ENCODE peak calls at places on chromosome 21, in nine cellular contexts. C is lower leg skin, K is fibroblast of pulmonary artery, X is transverse colon, P is mesothelial cell of epicardium, N is dorsolateral prefrontal cortex, A is cardiac muscle cell, L is GM23338, F is AG04450. V is an unnamed sample.

GRCh38 chr21:32474179-32475059 is 61.9 kb downstream of the EVA1C start:
- DNase-seq in P (no peak), N (no peak), L (no peak), K (no peak), C (no peak), X (no peak), F (no peak), A (no peak), V (no peak)

GRCh38 chr21:33712022-33712803 is 69.9 kb downstream of the ITSN1 start:
- DNase-seq in C (no peak), K (peak), F (no peak), N (no peak), X (peak), L (peak), A (no peak), P (no peak), V (no peak)

GRCh38 chr21:43812139-43812821 is 22.9 kb downstream of the RRP1 start:
- DNase-seq in F (no peak), C (peak), L (no peak), A (no peak), N (no peak), K (no peak), X (peak), P (no peak), V (no peak)

GRCh38 chr21:39669976-39670671 is 57.4 kb downstream of the B3GALT5 start:
- DNase-seq in P (no peak), L (no peak), N (no peak), K (no peak), A (peak), C (no peak), X (peak), F (no peak), V (no peak)

GRCh38 chr21:31161157-31161556 is 122.9 kb upstream of the KRTAP19-8 start:
- DNase-seq in N (peak), F (no peak), L (peak), A (peak), X (no peak), C (no peak), P (no peak), K (no peak), V (no peak)

GRCh38 chr21:33025106-33025470 is 647 bp upstream of the OLIG2 start:
- DNase-seq in F (no peak), N (no peak), C (no peak), P (no peak), A (no peak), X (no peak), K (no peak), L (peak), V (no peak)

GRCh38 chr21:31557421-31557955 is 102.0 kb upstream of the SOD1 start:
- DNase-seq in K (no peak), F (no peak), L (peak), C (no peak), X (no peak), A (peak), P (no peak), N (peak), V (no peak)

GRCh38 chr21:30839304-30839703 is 9.7 kb upstream of the KRTAP7-1 start:
- DNase-seq in K (peak), N (no peak), A (peak), C (no peak), L (peak), P (no peak), X (peak), F (no peak), V (no peak)

GRCh38 chr21:34227386-34227852 is 136.4 kb upstream of the KCNE2 start:
- DNase-seq in P (no peak), C (no peak), K (peak), X (no peak), F (peak), A (no peak), L (no peak), N (no peak), V (no peak)

GRCh38 chr21:28775071-28775470 is 217.6 kb downstream of the LTN1 start:
- DNase-seq in P (no peak), C (no peak), F (no peak), L (no peak), N (no peak), K (no peak), A (no peak), X (no peak), V (no peak)

GRCh38 chr21:40936151-40936550 is 89.2 kb upstream of the DSCAM start:
- DNase-seq in F (no peak), L (no peak), X (no peak), P (no peak), K (no peak), N (no peak), C (no peak), A (peak), V (no peak)

GRCh38 chr21:34885636-34886553 is 163.2 kb downstream of the RUNX1 start:
- DNase-seq in P (no peak), N (no peak), F (no peak), L (peak), C (no peak), X (peak), K (peak), A (no peak), V (no peak)

GRCh38 chr21:41280115-41280919 is 36.3 kb upstream of the FAM3B start:
- DNase-seq in K (peak), F (peak), C (no peak), P (no peak), L (no peak), N (no peak), A (no peak), X (no peak), V (no peak)

GRCh38 chr21:30186242-30186641 is 19.6 kb upstream of the CLDN17 start:
- DNase-seq in A (no peak), L (no peak), K (no peak), F (no peak), N (no peak), C (no peak), X (peak), P (no peak), V (no peak)

GRCh38 chr21:33881689-33882440 is 33.7 kb downstream of the ATP5PO start:
- DNase-seq in F (no peak), P (no peak), L (no peak), X (no peak), K (no peak), C (no peak), N (no peak), A (no peak), V (no peak)

GRCh38 chr21:25791321-25791720 is 56.5 kb downstream of the GABPA start:
- DNase-seq in F (no peak), K (peak), C (no peak), A (no peak), P (no peak), L (peak), X (no peak), N (no peak), V (no peak)

GRCh38 chr21:25788677-25789076 is 53.9 kb downstream of the GABPA start:
- DNase-seq in A (peak), F (no peak), P (no peak), X (no peak), C (no peak), K (no peak), N (no peak), L (no peak), V (no peak)

DNA sequence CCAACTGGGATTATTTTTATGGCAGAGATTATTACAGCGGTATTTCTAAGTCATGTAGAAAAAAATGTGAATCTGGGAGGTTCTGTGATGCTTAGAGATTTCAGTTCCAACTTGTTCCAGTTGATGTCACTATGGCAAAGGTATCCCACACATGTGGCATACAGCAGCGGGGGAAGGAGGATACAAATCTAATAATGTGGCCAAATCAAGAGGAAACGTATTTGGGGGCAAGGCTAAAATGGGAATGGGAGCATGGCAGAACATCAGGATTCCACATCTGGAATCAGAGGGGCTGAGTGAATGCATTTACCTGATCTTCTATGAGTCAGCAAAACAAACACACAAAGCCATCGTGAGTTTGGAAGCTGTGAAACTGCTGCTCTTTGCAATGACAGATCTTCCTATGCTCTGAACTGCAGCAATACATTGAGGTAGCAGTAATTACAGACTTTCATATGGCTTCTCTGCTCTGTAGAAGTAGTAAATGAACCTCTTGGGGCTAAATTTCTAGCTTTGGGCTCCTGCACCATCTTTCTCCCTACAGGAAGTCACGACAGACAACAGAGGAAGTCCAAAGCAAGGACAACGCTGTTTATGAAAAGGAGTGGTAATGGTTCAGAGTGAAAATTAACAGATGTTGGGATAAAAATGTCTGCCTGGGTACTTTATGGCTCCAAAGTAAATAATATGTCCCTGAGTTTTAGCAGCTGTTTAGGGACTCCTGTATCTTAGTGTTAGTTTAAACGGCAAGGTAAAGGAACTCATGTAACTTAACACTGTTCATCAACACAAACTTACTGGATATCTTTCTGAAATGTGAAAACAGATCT is 55.6 kb downstream of the GABPA start:
- DNase-seq in X (no peak), L (peak), C (no peak), A (peak), N (no peak), K (peak), F (no peak), P (no peak), V (peak)
- TF ChIP-seq CTCF in X (peak), L (peak), C (no peak), A (peak), N (peak), K (peak), F (peak), P (no peak), V (peak)

GRCh38 chr21:36994501-36995189 is 11.9 kb upstream of the RIPPLY3 start:
- DNase-seq in P (no peak), K (peak), C (no peak), X (no peak), F (no peak), A (no peak), L (peak), N (no peak), V (no peak)
- TF ChIP-seq CTCF in P (no peak), K (no peak), C (no peak), X (no peak), F (no peak), A (peak), L (peak), N (no peak), V (peak)

GRCh38 chr21:38628426-38628825 is 130.1 kb upstream of the ERG start:
- DNase-seq in A (no peak), N (no peak), C (no peak), K (no peak), L (peak), P (no peak), F (no peak), X (no peak), V (no peak)
- TF ChIP-seq CTCF in A (no peak), N (no peak), C (no peak), K (no peak), L (peak), P (no peak), F (no peak), X (no peak), V (no peak)

GRCh38 chr21:42385619-42386018 is 10.2 kb downstream of the TMPRSS3 start:
- DNase-seq in L (no peak), K (no peak), F (no peak), A (no peak), N (no peak), X (no peak), C (no peak), P (no peak), V (no peak)

GRCh38 chr21:42383331-42383730 is 12.5 kb downstream of the TMPRSS3 start:
- DNase-seq in A (no peak), C (no peak), P (no peak), X (no peak), K (no peak), L (no peak), F (no peak), N (no peak), V (no peak)

GRCh38 chr21:42384999-42385398 is 10.9 kb downstream of the TMPRSS3 start:
- DNase-seq in K (no peak), P (no peak), F (no peak), X (peak), A (no peak), L (no peak), C (no peak), N (no peak), V (no peak)

GRCh38 chr21:42382915-42383314 is 12.9 kb downstream of the TMPRSS3 start:
- DNase-seq in F (no peak), K (no peak), N (no peak), X (no peak), P (no peak), A (no peak), C (no peak), L (no peak), V (no peak)

GRCh38 chr21:42384184-42384583 is 11.7 kb downstream of the TMPRSS3 start:
- DNase-seq in N (no peak), C (no peak), X (no peak), P (no peak), K (no peak), A (no peak), L (no peak), F (no peak), V (no peak)
- TF ChIP-seq CTCF in N (no peak), C (no peak), X (no peak), P (no peak), K (no peak), A (no peak), L (no peak), F (no peak), V (no peak)

DNA sequence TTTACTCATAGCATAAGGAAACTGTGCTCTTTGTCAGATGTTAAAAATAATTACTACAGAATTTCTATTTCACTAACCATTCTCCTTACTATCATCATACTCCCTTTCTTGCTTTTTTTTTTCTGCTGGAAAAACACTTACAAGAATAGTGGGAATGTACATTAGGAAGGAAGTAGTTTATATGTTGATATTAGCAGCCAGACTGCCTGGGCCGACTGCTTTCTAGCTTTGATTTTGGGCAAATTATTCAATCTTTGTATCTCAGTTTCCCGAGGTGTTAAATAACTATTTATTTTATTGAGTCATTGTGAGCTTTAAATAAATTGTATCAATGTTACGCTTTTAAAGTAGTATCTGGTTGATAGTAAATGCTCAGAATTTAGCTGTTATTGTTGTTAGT is 122.4 kb downstream of the USP25 start:
- DNase-seq in X (no peak), F (no peak), C (no peak), P (no peak), N (no peak), A (no peak), L (no peak), K (no peak), V (no peak)
- TF ChIP-seq CTCF in X (no peak), F (no peak), C (no peak), P (no peak), N (no peak), A (no peak), L (no peak), K (no peak), V (no peak)

GRCh38 chr21:45227735-45228134 is 60.0 kb downstream of the POFUT2 start:
- DNase-seq in A (no peak), K (no peak), N (no peak), L (peak), X (no peak), P (no peak), F (no peak), C (no peak), V (no peak)
- TF ChIP-seq CTCF in A (no peak), K (peak), N (no peak), L (no peak), X (no peak), P (no peak), F (no peak), C (no peak), V (peak)

GRCh38 chr21:25999935-26000582 is 170.5 kb downstream of the APP start:
- DNase-seq in C (no peak), F (no peak), A (no peak), L (peak), N (no peak), K (no peak), P (no peak), X (peak), V (no peak)

GRCh38 chr21:26003428-26003827 is 167.1 kb downstream of the APP start:
- DNase-seq in C (no peak), F (no peak), L (no peak), K (no peak), A (no peak), N (no peak), P (no peak), X (no peak), V (no peak)

GRCh38 chr21:26005464-26005863 is 165.1 kb downstream of the APP start:
- DNase-seq in L (no peak), N (no peak), F (no peak), C (no peak), X (no peak), K (no peak), P (no peak), A (no peak), V (no peak)

GRCh38 chr21:25997788-25998611 is 172.6 kb downstream of the APP start:
- DNase-seq in L (peak), P (no peak), C (no peak), F (no peak), K (peak), A (peak), N (no peak), X (peak), V (no peak)

DNA sequence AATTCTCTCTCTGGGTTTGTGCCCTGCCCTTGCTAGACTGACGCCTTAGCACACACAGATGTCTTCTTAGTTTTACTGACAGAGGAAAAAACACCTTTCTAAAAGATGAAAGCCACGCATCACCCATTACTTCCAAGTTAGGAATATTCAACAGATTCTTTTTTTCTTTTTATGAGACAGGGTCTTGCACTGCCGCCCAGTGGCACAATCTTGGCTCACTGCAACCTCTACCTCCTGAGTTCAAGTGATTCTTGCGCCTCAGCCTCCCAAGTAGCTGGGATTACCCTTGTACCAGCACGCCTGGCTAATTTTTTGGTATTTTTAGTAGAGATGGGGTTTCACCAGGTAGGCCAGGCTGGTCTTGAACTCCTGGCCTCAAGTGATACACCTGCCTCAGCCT is 169.2 kb downstream of the APP start:
- DNase-seq in N (no peak), C (no peak), X (peak), L (no peak), P (no peak), K (no peak), F (no peak), A (no peak), V (no peak)
- TF ChIP-seq CTCF in N (no peak), C (no peak), X (no peak), L (peak), P (no peak), K (no peak), F (no peak), A (no peak), V (no peak)

GRCh38 chr21:16280731-16281130 is 550.9 kb downstream of the USP25 start:
- DNase-seq in C (no peak), F (no peak), A (no peak), K (peak), P (no peak), N (no peak), X (no peak), L (no peak), V (no peak)

GRCh38 chr21:16285646-16286223 is 556.0 kb downstream of the USP25 start:
- DNase-seq in F (no peak), P (no peak), A (no peak), X (no peak), N (no peak), L (no peak), K (no peak), C (no peak), V (no peak)

GRCh38 chr21:16279658-16280581 is 550.1 kb downstream of the USP25 start:
- DNase-seq in N (no peak), C (no peak), K (peak), X (no peak), F (peak), P (no peak), L (peak), A (peak), V (peak)
- TF ChIP-seq CTCF in N (no peak), C (no peak), K (no peak), X (no peak), F (no peak), P (no peak), L (no peak), A (no peak), V (no peak)

V was measured in HFFc6.